ENCODE peak calls at places on chromosomes 5 and 9, in five cellular contexts. K is stimulated activated CD4-positive, alpha-beta T cell treated with anti-CD3 and anti-CD28 coated beads, Interleukin-12 subunit alpha, Interleukin-12 subunit beta, amount 100 ng/mL, for 48 hours; P is renal cortical epithelial cell; J is HT1080; A is Right ventricle myocardium superior. L is an unnamed sample.

GRCh38 chr5:57171818-57172465 is 1.9 kb upstream of the GPBP1 start:
- DNase-seq in K (peak), P (no peak), J (peak), A (no peak), L (no peak)

GRCh38 chr5:96481396-96481795 is 48.3 kb upstream of the PCSK1 start:
- DNase-seq in K (no peak), P (no peak), J (no peak), A (no peak), L (no peak)

GRCh38 chr9:13109781-13110180 is 169.7 kb downstream of the MPDZ start:
- DNase-seq in K (no peak), P (no peak), J (no peak), A (no peak), L (no peak)

GRCh38 chr9:122218070-122218884 is 10.5 kb downstream of the LHX6 start:
- DNase-seq in K (no peak), P (no peak), J (peak), A (no peak), L (no peak)

GRCh38 chr9:81224166-81224858 is 465.0 kb downstream of the TLE1 start:
- DNase-seq in K (no peak), P (no peak), J (no peak), A (no peak), L (no peak)

GRCh38 chr5:149585910-149586309 is 4.6 kb downstream of the ARHGEF37 start:
- DNase-seq in K (no peak), P (no peak), J (no peak), A (no peak), L (no peak)

GRCh38 chr5:58183078-58183885 is 276.6 kb downstream of the PLK2 start:
- DNase-seq in K (no peak), P (peak), J (no peak), A (no peak), L (no peak)

GRCh38 chr9:130480673-130481072 is 35.9 kb downstream of the ASS1 start:
- DNase-seq in K (no peak), P (no peak), J (peak), A (no peak), L (no peak)

GRCh38 chr5:177967221-177967887 is 28.7 kb downstream of the PROP1 start:
- DNase-seq in K (no peak), P (no peak), J (no peak), A (no peak), L (no peak)

GRCh38 chr9:93264338-93265125 is 80.6 kb downstream of the WNK2 start:
- DNase-seq in K (no peak), P (no peak), J (no peak), A (no peak), L (no peak)

GRCh38 chr5:103464801-103465484 is 97.6 kb downstream of the NUDT12 start:
- DNase-seq in K (no peak), P (no peak), J (no peak), A (no peak), L (no peak)

GRCh38 chr5:150781706-150782614 is 3.4 kb downstream of the SMIM3 start:
- DNase-seq in K (no peak), P (no peak), J (no peak), A (peak), L (no peak)

GRCh38 chr9:136695955-136696354 is 8.7 kb upstream of the AGPAT2 start:
- DNase-seq in K (no peak), P (no peak), J (no peak), A (no peak), L (no peak)

GRCh38 chr5:51373880-51374523 is 9.2 kb upstream of the ISL1 start:
- DNase-seq in K (no peak), P (no peak), J (no peak), A (no peak), L (no peak)

GRCh38 chr5:75869891-75870290 is 152.7 kb upstream of the POC5 start:
- DNase-seq in K (no peak), P (no peak), J (no peak), A (no peak), L (no peak)

GRCh38 chr9:92359380-92360007 is 33.7 kb downstream of the CENPP start:
- DNase-seq in K (no peak), P (no peak), J (no peak), A (no peak), L (peak)

GRCh38 chr9:125428515-125429467 is 167.2 kb downstream of the GAPVD1 start:
- DNase-seq in K (no peak), P (no peak), J (peak), A (peak), L (no peak)

GRCh38 chr9:84670106-84670800 is 724 bp downstream of the NTRK2 start:
- DNase-seq in K (no peak), P (no peak), J (no peak), A (peak), L (no peak)

GRCh38 chr5:143453722-143454121 is 50.2 kb upstream of the NR3C1 start:
- DNase-seq in K (no peak), P (no peak), J (no peak), A (no peak), L (no peak)

GRCh38 chr5:57368010-57368409 is 114.6 kb downstream of the ACTBL2 start:
- DNase-seq in K (no peak), P (peak), J (no peak), A (no peak), L (no peak)

GRCh38 chr5:57137401-57137800 is 36.5 kb upstream of the GPBP1 start:
- DNase-seq in K (no peak), P (no peak), J (no peak), A (no peak), L (no peak)

GRCh38 chr5:133995903-133996563 is 8.7 kb downstream of the VDAC1 start:
- DNase-seq in K (no peak), P (peak), J (no peak), A (no peak), L (no peak)

GRCh38 chr9:5563417-5563815 is 53.1 kb downstream of the PDCD1LG2 start:
- DNase-seq in K (no peak), P (peak), J (no peak), A (no peak), L (no peak)

GRCh38 chr5:141881886-141882285 is 3.7 kb upstream of the PCDH1 start:
- DNase-seq in K (no peak), P (no peak), J (no peak), A (no peak), L (no peak)

GRCh38 chr5:160458971-160459800 is 37.5 kb downstream of the PTTG1 start:
- DNase-seq in K (no peak), P (no peak), J (no peak), A (no peak), L (no peak)

GRCh38 chr9:136564379-136564988 is 18.6 kb upstream of the NOTCH1 start:
- DNase-seq in K (no peak), P (no peak), J (peak), A (peak), L (no peak)

GRCh38 chr9:18857769-18858168 is 175.2 kb downstream of the SAXO1 start:
- DNase-seq in K (no peak), P (peak), J (peak), A (no peak), L (no peak)

GRCh38 chr9:1235650-1236401 is 185.7 kb downstream of the DMRT2 start:
- DNase-seq in K (no peak), P (no peak), J (no peak), A (no peak), L (no peak)

GRCh38 chr5:7664208-7664607 is 186.7 kb downstream of the CFAP90 start:
- DNase-seq in K (no peak), P (no peak), J (no peak), A (no peak), L (no peak)

GRCh38 chr9:24333629-24334028 is 212.1 kb downstream of the IZUMO3 start:
- DNase-seq in K (no peak), P (no peak), J (peak), A (no peak), L (no peak)

GRCh38 chr9:126915281-126915816 is 767 bp downstream of the RALGPS1 start:
- DNase-seq in K (no peak), P (no peak), J (no peak), A (peak), L (no peak)

GRCh38 chr9:93865716-93866115 is 89.4 kb downstream of the BARX1 start:
- DNase-seq in K (no peak), P (no peak), J (no peak), A (no peak), L (no peak)

L was measured in SIG-M5.